ENCODE peak calls at places on chromosomes 6 and 20, in eight cellular contexts. M is aorta, E is fibroblast of lung, K is upper lobe of left lung, W is sigmoid colon, U is cardiac muscle cell, X is lower lobe of right lung, J is RWPE2. B is an unnamed sample. For H3K4me1 and H3K36me3, the result is how much of the 10 kb centered on the place peaks cover.

GRCh38 chr6:71509142-71509541 is 220.5 kb downstream of the OGFRL1 start:
- DNase-seq in E (no peak), W (no peak), U (no peak), X (no peak), J (no peak), M (no peak), K (no peak), B (no peak)

GRCh38 chr6:169912266-169913095 is 161.1 kb downstream of the ERMARD start:
- DNase-seq in E (no peak), U (no peak), W (no peak), K (no peak), J (no peak), M (no peak), X (no peak), B (no peak)

GRCh38 chr6:6471276-6471675 is 117.2 kb upstream of the LY86 start:
- DNase-seq in U (no peak), K (no peak), X (no peak), W (no peak), J (no peak), E (no peak), M (no peak), B (no peak)

GRCh38 chr6:111691345-111692225 is 85.9 kb upstream of the TRAF3IP2 start:
- DNase-seq in X (no peak), J (no peak), U (peak), M (no peak), W (peak), K (no peak), E (no peak), B (no peak)

GRCh38 chr6:9250852-9251251 is 815.5 kb upstream of the SLC35B3 start:
- DNase-seq in E (peak), U (peak), X (no peak), K (no peak), M (no peak), J (no peak), W (no peak), B (no peak)

GRCh38 chr20:39069976-39070375 is 107.8 kb downstream of the DHX35 start:
- DNase-seq in M (no peak), J (no peak), X (no peak), K (no peak), E (no peak), U (no peak), W (no peak), B (no peak)

GRCh38 chr20:51185277-51185676 is 162.4 kb upstream of the KCNG1 start:
- DNase-seq in W (no peak), X (no peak), J (peak), M (no peak), U (no peak), K (no peak), E (no peak), B (no peak)

GRCh38 chr20:51532577-51533191 is 9.8 kb downstream of the NFATC2 start:
- DNase-seq in J (no peak), W (peak), K (peak), M (peak), X (peak), E (peak), U (no peak), B (no peak)

GRCh38 chr6:14992382-14992781 is 253.5 kb upstream of the JARID2 start:
- DNase-seq in X (no peak), K (no peak), J (no peak), W (no peak), M (no peak), U (no peak), E (no peak), B (no peak)

GRCh38 chr6:130587778-130588520 is 222.1 kb downstream of the TMEM200A start:
- DNase-seq in U (no peak), M (no peak), W (no peak), X (no peak), J (no peak), E (peak), K (no peak), B (no peak)

GRCh38 chr6:56752534-56752933 is 109.8 kb upstream of the DST start:
- DNase-seq in E (no peak), U (no peak), W (no peak), J (no peak), K (no peak), X (no peak), M (no peak), B (no peak)

GRCh38 chr20:25549866-25550477 is 35.4 kb downstream of the NINL start:
- DNase-seq in E (peak), U (no peak), J (no peak), K (no peak), W (no peak), M (no peak), X (no peak), B (no peak)

GRCh38 chr20:62477669-62478450 is 2.1 kb upstream of the GATA5 start:
- DNase-seq in J (peak), K (peak), X (no peak), W (no peak), E (no peak), U (peak), M (no peak), B (no peak)

GRCh38 chr20:57211949-57212889 is 54.2 kb downstream of the BMP7 start:
- DNase-seq in M (peak), J (peak), U (peak), X (no peak), W (peak), K (peak), E (peak), B (no peak)

GRCh38 chr20:7772376-7772775 is 167.9 kb downstream of the HAO1 start:
- DNase-seq in U (no peak), X (no peak), M (no peak), W (no peak), J (peak), E (peak), K (no peak), B (no peak)

GRCh38 chr6:3625980-3626533 is 125.5 kb downstream of the PXDC1 start:
- DNase-seq in W (no peak), M (no peak), U (no peak), J (no peak), X (no peak), K (peak), E (no peak), B (no peak)

GRCh38 chr20:4961746-4962145 is 39.6 kb downstream of the SLC23A2 start:
- DNase-seq in X (no peak), J (no peak), W (no peak), U (no peak), M (no peak), E (peak), K (no peak), B (no peak)

GRCh38 chr6:144405173-144405572 is 120.0 kb downstream of the UTRN start:
- DNase-seq in M (no peak), J (no peak), X (no peak), E (no peak), W (no peak), K (no peak), U (peak), B (no peak)

GRCh38 chr6:48109902-48110301 is 1.1 kb downstream of the PTCHD4 start:
- DNase-seq in K (no peak), J (no peak), W (no peak), M (no peak), E (peak), X (no peak), U (no peak), B (no peak)

GRCh38 chr20:57809661-57810172 is 99.9 kb upstream of the PMEPA1 start:
- DNase-seq in X (no peak), M (peak), K (no peak), E (no peak), U (peak), W (peak), J (peak), B (no peak)

GRCh38 chr6:113530769-113531168 is 326.4 kb upstream of the MARCKS start:
- DNase-seq in X (no peak), W (no peak), E (peak), J (no peak), K (no peak), U (no peak), M (no peak), B (no peak)

GRCh38 chr6:56259682-56260081 is 12.3 kb upstream of the COL21A1 start:
- DNase-seq in W (no peak), E (peak), K (no peak), J (no peak), M (no peak), X (no peak), U (peak), B (no peak)

GRCh38 chr6:78831492-78831891 is 35.9 kb upstream of the IRAK1BP1 start:
- DNase-seq in M (no peak), K (no peak), U (peak), J (no peak), E (peak), W (no peak), X (no peak), B (no peak)

GRCh38 chr20:35663813-35664543 is 722 bp downstream of the CPNE1 start:
- DNase-seq in J (no peak), X (peak), W (no peak), K (no peak), U (peak), M (no peak), E (peak), B (no peak)

GRCh38 chr6:97440590-97441176 is 157.7 kb upstream of the MMS22L start:
- DNase-seq in U (peak), M (no peak), W (no peak), X (no peak), K (no peak), E (peak), J (no peak), B (no peak)

GRCh38 chr6:3457710-3458605 is 1.1 kb upstream of the SLC22A23 start:
- DNase-seq in J (no peak), M (no peak), K (no peak), X (peak), U (peak), E (peak), W (peak), B (no peak)

GRCh38 chr6:137233561-137234504 is 14.6 kb upstream of the IFNGR1 start:
- DNase-seq in M (no peak), W (no peak), X (no peak), J (no peak), E (peak), K (no peak), U (no peak), B (no peak)

GRCh38 chr20:52577696-52578095 is 386.1 kb upstream of the ZFP64 start:
- DNase-seq in M (no peak), W (no peak), K (no peak), U (no peak), J (no peak), E (no peak), X (no peak), B (no peak)

GRCh38 chr20:20207291-20207690 is 155.0 kb downstream of the CFAP61 start:
- DNase-seq in K (no peak), W (no peak), X (no peak), M (no peak), U (peak), J (no peak), E (no peak), B (no peak)

GRCh38 chr20:30912006-30912660 is 345.3 kb upstream of the DEFB115 start:
- DNase-seq in M (no peak), X (peak), K (no peak), U (peak), E (no peak), W (no peak), J (no peak), B (no peak)

GRCh38 chr6:4941782-4942672 is 61.8 kb downstream of the RPP40 start:
- DNase-seq in M (no peak), K (no peak), W (no peak), E (peak), X (no peak), J (no peak), U (no peak), B (no peak)

GRCh38 chr6:169212897-169213813 is 40.5 kb downstream of the THBS2 start:
- DNase-seq in M (peak), W (peak), X (peak), E (peak), K (peak), J (no peak), U (peak), B (peak)

GRCh38 chr6:52271852-52272460 is 12.6 kb downstream of the MCM3 start:
- DNase-seq in K (no peak), M (no peak), E (no peak), J (no peak), W (no peak), X (no peak), U (no peak), B (no peak)

GRCh38 chr6:106530502-106530901 is 98.8 kb downstream of the RTN4IP1 start:
- DNase-seq in X (no peak), U (no peak), E (peak), M (no peak), J (no peak), W (no peak), K (no peak), B (no peak)

GRCh38 chr20:62603907-62604785 is 38.2 kb upstream of the SLCO4A1 start:
- DNase-seq in X (no peak), K (no peak), M (no peak), J (no peak), W (no peak), U (no peak), E (no peak), B (no peak)

GRCh38 chr6:138404666-138405337 is 779 bp downstream of the HEBP2 start:
- DNase-seq in E (peak), X (peak), M (peak), W (peak), J (no peak), U (peak), K (peak), B (no peak)

GRCh38 chr6:80974579-80974978 is 777.9 kb downstream of the TENT5A start:
- DNase-seq in W (no peak), U (no peak), X (no peak), J (no peak), K (no peak), E (no peak), M (no peak), B (no peak)

GRCh38 chr6:69018911-69019310 is 383.8 kb downstream of the ADGRB3 start:
- DNase-seq in J (no peak), M (no peak), W (no peak), K (no peak), U (no peak), E (no peak), X (no peak), B (no peak)

GRCh38 chr20:47360207-47360488 is 3.6 kb upstream of the ZMYND8 start:
- DNase-seq in K (no peak), U (no peak), E (peak), J (peak), X (no peak), M (no peak), W (peak), B (no peak)

GRCh38 chr6:45967363-45967762 is 48.3 kb downstream of the CLIC5 start:
- DNase-seq in X (no peak), U (no peak), K (no peak), W (no peak), E (no peak), J (no peak), M (no peak), B (no peak)
- H3K4me1 ChIP-seq in X (under half), U (under half), K (under half), W (under half), E (under half), J (under half), M (under half), B (under half)

GRCh38 chr20:38054647-38055046 is 21.1 kb downstream of the RPRD1B start:
- DNase-seq in W (no peak), X (no peak), U (no peak), E (no peak), M (no peak), K (no peak), J (no peak), B (no peak)
- H3K36me3 ChIP-seq in W (half or more), X (half or more), U (under half), E (under half), M (under half), K (under half), J (half or more), B (under half)

GRCh38 chr6:165829376-165829775 is 166.3 kb upstream of the PDE10A start:
- DNase-seq in E (no peak), W (no peak), X (no peak), U (no peak), M (no peak), J (no peak), K (no peak), B (no peak)
- H3K4me1 ChIP-seq in E (under half), W (under half), X (under half), U (under half), M (under half), J (under half), K (under half), B (under half)

GRCh38 chr20:31949877-31950646 is 1.8 kb downstream of the PDRG1 start:
- DNase-seq in M (no peak), X (no peak), U (no peak), E (no peak), W (no peak), K (no peak), J (no peak), B (no peak)

GRCh38 chr20:31943052-31943471 is 8.8 kb downstream of the PDRG1 start:
- DNase-seq in U (no peak), E (no peak), J (no peak), W (peak), X (no peak), K (no peak), M (no peak), B (no peak)

GRCh38 chr20:31945319-31945718 is 6.5 kb downstream of the PDRG1 start:
- DNase-seq in J (no peak), M (no peak), X (no peak), W (no peak), K (no peak), U (no peak), E (no peak), B (no peak)

GRCh38 chr20:31948008-31948407 is 3.8 kb downstream of the PDRG1 start:
- DNase-seq in X (no peak), K (no peak), E (no peak), J (no peak), W (no peak), M (no peak), U (no peak), B (no peak)

DNA sequence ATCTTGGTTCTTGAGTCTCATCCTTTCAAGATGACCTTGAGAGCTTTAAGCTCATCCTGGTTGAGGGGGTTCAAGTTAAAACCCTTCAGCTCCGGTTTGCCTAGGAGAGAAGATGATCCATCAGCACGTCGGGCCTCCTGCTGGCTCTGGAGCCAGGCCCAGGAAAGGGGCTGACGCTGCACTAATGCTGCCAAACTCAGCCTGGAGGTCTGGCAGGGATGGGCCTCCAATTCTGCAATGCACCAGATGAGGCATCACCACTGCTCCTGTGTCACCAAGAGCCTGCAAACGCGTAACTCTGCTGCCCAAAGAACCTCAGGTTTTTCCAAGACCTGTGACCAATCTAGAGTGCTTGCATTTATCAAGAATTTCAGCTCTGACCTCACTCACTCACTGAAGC is 6.1 kb downstream of the PDRG1 start:
- DNase-seq in E (peak), X (no peak), J (no peak), U (no peak), M (no peak), K (peak), W (no peak), B (no peak)
- H3K36me3 ChIP-seq in E (under half), X (half or more), J (half or more), U (under half), M (under half), K (under half), W (half or more), B (under half)

GRCh38 chr6:136150961-136151360 is 99.2 kb downstream of the MTFR2 start:
- DNase-seq in J (no peak), X (no peak), K (no peak), E (no peak), U (no peak), W (no peak), M (no peak), B (no peak)
- H3K4me1 ChIP-seq in J (under half), X (under half), K (under half), E (under half), U (under half), W (under half), M (under half), B (under half)